ENCODE peak calls at places on chromosomes 6 and 20, in seven cellular contexts. K is heart right ventricle, B is RWPE1, S is pancreas, F is mucosa of descending colon, Z is breast epithelium, G is posterior vena cava. N is an unnamed sample.

GRCh38 chr6:15769471-15770088 is 106.8 kb upstream of the DTNBP1 start:
- DNase-seq in G (no peak), K (no peak), S (no peak), Z (no peak), B (no peak), F (no peak), N (no peak)

GRCh38 chr20:32390999-32391398 is 32.9 kb downstream of the ASXL1 start:
- DNase-seq in B (no peak), G (no peak), S (no peak), F (no peak), Z (no peak), K (no peak), N (no peak)

GRCh38 chr6:119445666-119446622 is 96.4 kb upstream of the MAN1A1 start:
- DNase-seq in G (no peak), S (no peak), K (no peak), F (no peak), B (peak; percentile 20), Z (no peak), N (no peak)

GRCh38 chr6:13302751-13303667 is 25.3 kb downstream of the TBC1D7 start:
- DNase-seq in K (peak; percentile 66), G (peak; percentile 90), S (no peak), Z (no peak), B (peak; percentile 90), F (peak; percentile 82), N (peak; percentile 89)

GRCh38 chr6:55445648-55446204 is 118.5 kb downstream of the GFRAL start:
- DNase-seq in K (no peak), B (peak; percentile 16), G (no peak), S (no peak), Z (no peak), F (no peak), N (no peak)

GRCh38 chr6:27168586-27169443 is 78.7 kb upstream of the PRSS16 start:
- DNase-seq in F (no peak), S (no peak), K (no peak), B (no peak), G (no peak), Z (no peak), N (no peak)

GRCh38 chr6:7172605-7173185 is 64.9 kb downstream of the RREB1 start:
- DNase-seq in K (no peak), F (no peak), G (no peak), B (no peak), Z (no peak), S (no peak), N (peak; percentile 85)

GRCh38 chr6:87791982-87792381 is 89.9 kb upstream of the AKIRIN2 start:
- DNase-seq in B (no peak), S (no peak), K (no peak), F (no peak), Z (no peak), G (no peak), N (no peak)

GRCh38 chr6:110357696-110358535 is at the start of gene METTL24:
- DNase-seq in F (peak; percentile 28), B (no peak), Z (no peak), S (peak; percentile 75), G (no peak), K (no peak), N (peak; percentile 82)

GRCh38 chr6:130697661-130698535 is 129.3 kb upstream of the SMLR1 start:
- DNase-seq in K (peak; percentile 12), Z (no peak), S (no peak), F (peak; percentile 32), B (peak; percentile 60), G (no peak), N (no peak)

GRCh38 chr6:45421700-45422540 is 44.2 kb upstream of the SUPT3H start:
- DNase-seq in Z (no peak), G (peak; percentile 83), S (peak; percentile 86), B (no peak), F (peak; percentile 70), K (peak; percentile 46), N (peak; percentile 78)

GRCh38 chr6:69631552-69632346 is 165.1 kb downstream of the LMBRD1 start:
- DNase-seq in S (no peak), B (no peak), G (no peak), F (no peak), Z (no peak), K (no peak), N (no peak)

GRCh38 chr6:37004044-37004984 is 1.1 kb upstream of the FGD2 start:
- DNase-seq in S (no peak), K (no peak), B (no peak), Z (no peak), F (no peak), G (no peak), N (no peak)

GRCh38 chr6:3231213-3232016 is 4.0 kb upstream of the TUBB2B start:
- DNase-seq in B (peak; percentile 36), K (peak; percentile 84), F (peak; percentile 83), G (no peak), S (peak; percentile 91), Z (no peak), N (peak; percentile 75)

GRCh38 chr6:158999154-158999668 is 791 bp downstream of the RSPH3 start:
- DNase-seq in F (no peak), Z (peak; percentile 60), G (no peak), B (peak; percentile 20), K (no peak), S (no peak), N (no peak)

GRCh38 chr6:157961829-157962228 is 19.8 kb upstream of the SYNJ2 start:
- DNase-seq in B (no peak), S (no peak), Z (no peak), F (no peak), G (no peak), K (no peak), N (no peak)

GRCh38 chr6:24932832-24933231 is 2.9 kb downstream of the RIPOR2 start:
- DNase-seq in G (no peak), K (no peak), B (no peak), F (no peak), S (no peak), Z (no peak), N (no peak)

GRCh38 chr6:16681260-16681873 is 79.9 kb downstream of the ATXN1 start:
- DNase-seq in Z (no peak), S (no peak), B (peak; percentile 89), G (no peak), K (no peak), F (no peak), N (no peak)

GRCh38 chr6:166237611-166238010 is 70.0 kb upstream of the TBXT start:
- DNase-seq in B (no peak), K (no peak), Z (no peak), G (no peak), F (no peak), S (no peak), N (no peak)

GRCh38 chr6:40661726-40662125 is 74.6 kb upstream of the LRFN2 start:
- DNase-seq in S (no peak), G (no peak), K (no peak), Z (no peak), B (no peak), F (no peak), N (no peak)

GRCh38 chr6:33985947-33986346 is 159.9 kb downstream of the GRM4 start:
- DNase-seq in Z (no peak), K (no peak), F (no peak), S (no peak), B (no peak), G (peak; percentile 9), N (no peak)

GRCh38 chr6:154526997-154527396 is 16.5 kb upstream of the CNKSR3 start:
- DNase-seq in Z (no peak), K (no peak), B (no peak), S (no peak), G (no peak), F (no peak), N (no peak)

GRCh38 chr6:89984926-89985743 is 90.9 kb downstream of the GJA10 start:
- DNase-seq in K (peak; percentile 93), F (no peak), Z (no peak), B (no peak), G (peak; percentile 86), S (peak; percentile 42), N (peak; percentile 67)

GRCh38 chr6:96900873-96901272 is 3.2 kb upstream of the NDUFAF4 start:
- DNase-seq in Z (no peak), F (no peak), S (no peak), B (no peak), G (no peak), K (no peak), N (no peak)

GRCh38 chr20:46946796-46947195 is 52.2 kb downstream of the EYA2 start:
- DNase-seq in F (no peak), Z (no peak), K (no peak), G (no peak), S (no peak), B (no peak), N (no peak)

GRCh38 chr6:164108869-164109769 is 694.6 kb downstream of the QKI start:
- DNase-seq in K (peak; percentile 91), G (peak; percentile 87), Z (peak; percentile 78), B (peak; percentile 75), F (no peak), S (no peak), N (peak; percentile 84)

GRCh38 chr20:21968486-21968885 is 263.0 kb downstream of the PAX1 start:
- DNase-seq in Z (no peak), K (no peak), G (no peak), F (no peak), B (no peak), S (no peak), N (no peak)

N was measured in aorta.